ENCODE peak calls at places on chromosome 13, in ten cellular contexts. O, Z, C, N, B, S, J, E, M and L are unnamed samples.

GRCh38 chr13:89737051-89737450 is 1610.4 kb upstream of the MIR17HG start:
- DNase-seq in O (no peak), Z (no peak), C (no peak), N (no peak), B (no peak), S (no peak), J (no peak), E (no peak), M (no peak), L (no peak)

GRCh38 chr13:92188574-92188973 is 790.2 kb downstream of the GPC5 start:
- DNase-seq in O (no peak), Z (no peak), C (no peak), N (no peak), B (no peak), S (no peak), J (no peak), E (no peak), M (no peak), L (no peak)

GRCh38 chr13:101190337-101190736 is 226.0 kb downstream of the NALCN start:
- DNase-seq in O (peak), Z (no peak), C (no peak), N (peak), B (no peak), S (no peak), J (no peak), E (no peak), M (no peak), L (peak)

GRCh38 chr13:73109969-73110368 is 51.2 kb downstream of the KLF5 start:
- DNase-seq in O (no peak), Z (no peak), C (no peak), N (no peak), B (no peak), S (no peak), J (no peak), E (no peak), M (no peak), L (no peak)

GRCh38 chr13:30634838-30635237 is 17.1 kb downstream of the USPL1 start:
- DNase-seq in O (no peak), Z (no peak), C (no peak), N (no peak), B (no peak), S (no peak), J (no peak), E (no peak), M (no peak), L (no peak)

GRCh38 chr13:67776171-67776570 is 546.0 kb upstream of the PCDH9 start:
- DNase-seq in O (no peak), Z (no peak), C (no peak), N (no peak), B (no peak), S (no peak), J (no peak), E (no peak), M (no peak), L (no peak)

GRCh38 chr13:80577951-80578670 is 237.2 kb upstream of the SPRY2 start:
- DNase-seq in O (peak), Z (no peak), C (no peak), N (no peak), B (no peak), S (no peak), J (no peak), E (no peak), M (no peak), L (no peak)

GRCh38 chr13:114319441-114319871 is 5.2 kb downstream of the CHAMP1 start:
- DNase-seq in O (peak), Z (no peak), C (no peak), N (peak), B (no peak), S (no peak), J (no peak), E (no peak), M (no peak), L (peak)

GRCh38 chr13:73224708-73225107 is 165.9 kb downstream of the KLF5 start:
- DNase-seq in O (peak), Z (no peak), C (no peak), N (peak), B (no peak), S (no peak), J (no peak), E (no peak), M (no peak), L (peak)

GRCh38 chr13:51976423-51976822 is 34.8 kb downstream of the ATP7B start:
- DNase-seq in O (peak), Z (no peak), C (no peak), N (no peak), B (no peak), S (no peak), J (no peak), E (no peak), M (no peak), L (no peak)

GRCh38 chr13:90867336-90867683 is 480.2 kb upstream of the MIR17HG start:
- DNase-seq in O (peak), Z (peak), C (peak), N (peak), B (peak), S (peak), J (peak), E (peak), M (peak), L (peak)

DNA sequence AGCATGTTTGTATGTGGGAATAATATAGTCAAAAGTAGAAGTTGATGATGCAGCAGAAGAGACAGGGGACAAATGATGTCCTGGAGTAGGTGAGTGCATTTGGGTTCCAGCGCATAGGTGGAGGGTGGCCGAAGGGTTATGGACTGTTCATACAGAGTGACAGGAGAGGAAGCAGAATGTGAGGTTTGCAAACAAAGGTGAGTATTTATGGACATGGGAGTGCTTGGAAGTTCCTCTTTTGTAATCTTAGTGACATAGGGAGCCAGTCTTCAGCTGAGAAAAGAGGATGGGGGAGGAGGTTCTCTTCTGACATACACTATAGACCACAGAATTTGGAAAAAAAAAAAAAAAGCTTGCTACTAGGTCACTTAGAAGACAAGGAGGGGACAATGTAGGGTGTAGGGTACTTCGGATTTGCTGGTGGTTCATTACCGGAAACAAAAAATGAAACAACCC is 331.6 kb downstream of the DLEU7 start:
- DNase-seq in O (no peak), Z (no peak), C (no peak), N (no peak), B (no peak), S (no peak), J (no peak), E (no peak), M (no peak), L (no peak)
- H3K4me3 ChIP-seq in O (no peak), Z (no peak), C (peak), N (no peak), B (no peak), S (peak), J (peak), E (peak), M (no peak), L (no peak)

DNA sequence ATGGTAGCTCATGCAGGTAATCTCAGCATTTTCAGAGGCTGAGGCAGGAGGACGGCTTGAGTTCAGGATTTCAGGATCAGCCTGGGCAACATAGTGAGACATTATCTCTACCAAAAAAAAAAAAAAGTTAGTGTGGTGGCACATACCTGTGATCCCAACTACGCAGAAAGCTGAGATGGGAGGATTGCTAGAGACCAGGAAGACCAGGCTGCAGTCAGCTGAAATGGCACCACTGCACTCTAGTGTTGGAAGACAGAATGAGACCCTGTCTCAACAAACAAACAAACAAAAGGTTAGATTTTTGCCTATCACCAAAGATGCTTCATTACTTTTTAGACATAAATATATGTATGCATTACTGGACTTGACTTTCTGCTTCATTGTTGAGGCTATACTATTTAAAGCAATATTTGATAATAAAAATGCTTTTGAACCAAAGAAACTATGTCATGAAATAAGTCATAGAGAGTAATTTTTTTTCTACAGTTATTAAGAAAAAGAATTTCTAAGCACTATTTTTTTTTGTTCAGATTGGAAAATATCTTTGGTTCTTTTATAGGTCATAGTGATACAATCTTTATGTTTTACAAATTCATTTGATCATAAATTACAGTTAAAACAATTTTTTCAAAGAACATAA is 1180.1 kb upstream of the ATXN8OS start:
- DNase-seq in O (peak), Z (peak), C (no peak), N (no peak), B (no peak), S (no peak), J (no peak), E (no peak), M (no peak), L (no peak)
- TF ChIP-seq CTCF in O (peak), Z (peak), C (no peak), N (no peak), B (no peak), S (peak), J (no peak), E (no peak), M (peak), L (no peak)

DNA sequence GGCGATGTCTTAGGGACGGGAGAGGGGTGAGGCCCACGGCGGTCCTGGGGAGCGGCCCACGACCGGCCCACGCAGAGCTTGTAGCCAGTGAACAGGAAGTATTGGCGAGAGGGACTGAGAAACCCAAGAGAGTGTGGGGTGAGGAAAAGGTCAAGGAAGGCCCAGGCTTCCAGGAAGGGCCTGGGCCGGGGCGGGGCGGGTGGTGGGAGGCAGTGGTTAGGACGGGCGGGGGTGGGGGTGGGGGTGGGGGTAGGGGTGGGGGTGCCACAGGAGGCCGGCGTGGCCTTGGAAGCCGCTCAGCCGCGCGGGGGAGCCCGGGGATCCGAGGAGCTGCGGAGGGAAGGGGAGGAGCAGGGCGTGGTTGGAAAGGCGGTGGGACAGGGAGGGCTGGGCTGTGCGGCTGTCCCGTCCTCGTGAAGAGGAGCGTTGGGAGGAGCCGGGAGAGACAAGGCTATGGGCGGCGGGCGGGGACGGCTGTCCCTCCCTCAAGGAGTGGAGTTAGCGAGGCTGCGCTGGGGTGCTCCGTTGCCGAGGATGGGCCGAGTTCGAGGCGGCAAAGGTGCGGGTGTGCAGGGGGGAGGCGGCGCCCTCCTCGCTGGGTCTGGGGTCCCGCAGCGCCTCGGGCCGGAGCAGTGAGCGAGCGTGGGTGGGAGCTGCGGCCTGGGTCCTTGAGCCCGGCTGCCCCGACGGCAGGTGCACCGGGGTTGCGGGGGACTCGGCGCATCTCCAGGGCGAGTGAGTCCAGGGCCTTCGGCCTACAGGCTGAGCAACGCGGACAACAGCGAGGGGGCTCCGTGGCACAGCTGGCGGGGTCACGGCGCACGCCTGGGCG is 254.4 kb upstream of the SGCG start:
- DNase-seq in O (peak), Z (peak), C (no peak), N (peak), B (peak), S (peak), J (peak), E (peak), M (no peak), L (peak)
- H3K4me3 ChIP-seq in O (peak), Z (no peak), C (peak), N (peak), B (peak), S (peak), J (peak), E (peak), M (no peak), L (peak)

GRCh38 chr13:40452038-40452666 is 214.3 kb downstream of the FOXO1 start:
- DNase-seq in O (no peak), Z (no peak), C (no peak), N (no peak), B (no peak), S (no peak), J (no peak), E (no peak), M (no peak), L (no peak)

GRCh38 chr13:40444241-40444640 is 222.2 kb downstream of the FOXO1 start:
- DNase-seq in O (no peak), Z (no peak), C (no peak), N (no peak), B (no peak), S (no peak), J (no peak), E (no peak), M (no peak), L (no peak)

GRCh38 chr13:40445557-40445990 is 220.9 kb downstream of the FOXO1 start:
- DNase-seq in O (peak), Z (peak), C (no peak), N (peak), B (peak), S (peak), J (peak), E (no peak), M (no peak), L (no peak)

GRCh38 chr13:40446365-40446764 is 220.1 kb downstream of the FOXO1 start:
- DNase-seq in O (peak), Z (no peak), C (no peak), N (peak), B (no peak), S (no peak), J (no peak), E (no peak), M (no peak), L (no peak)

DNA sequence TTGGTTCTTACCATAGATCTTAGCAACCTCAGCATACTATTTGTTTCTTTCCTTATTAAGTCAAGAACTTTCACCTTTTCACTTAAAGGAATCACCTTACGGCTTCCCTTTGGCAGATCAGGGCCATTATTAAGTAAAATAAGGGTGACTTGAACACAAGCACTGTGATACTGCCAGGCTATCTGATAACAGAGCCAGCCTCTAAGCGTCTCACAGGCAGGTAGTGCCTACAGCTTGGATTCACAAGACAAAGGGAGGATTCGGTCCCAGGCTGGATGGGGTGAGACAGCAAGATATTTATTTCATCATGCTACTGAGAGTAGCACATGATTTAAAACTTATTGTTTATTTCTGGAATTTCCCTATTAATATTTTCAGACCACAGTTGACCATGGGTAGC is 218.6 kb downstream of the FOXO1 start:
- DNase-seq in O (no peak), Z (no peak), C (no peak), N (no peak), B (no peak), S (no peak), J (no peak), E (no peak), M (no peak), L (no peak)
- TF ChIP-seq CTCF in O (no peak), Z (no peak), C (no peak), N (no peak), B (no peak), S (no peak), J (no peak), E (no peak), M (no peak), L (no peak)

DNA sequence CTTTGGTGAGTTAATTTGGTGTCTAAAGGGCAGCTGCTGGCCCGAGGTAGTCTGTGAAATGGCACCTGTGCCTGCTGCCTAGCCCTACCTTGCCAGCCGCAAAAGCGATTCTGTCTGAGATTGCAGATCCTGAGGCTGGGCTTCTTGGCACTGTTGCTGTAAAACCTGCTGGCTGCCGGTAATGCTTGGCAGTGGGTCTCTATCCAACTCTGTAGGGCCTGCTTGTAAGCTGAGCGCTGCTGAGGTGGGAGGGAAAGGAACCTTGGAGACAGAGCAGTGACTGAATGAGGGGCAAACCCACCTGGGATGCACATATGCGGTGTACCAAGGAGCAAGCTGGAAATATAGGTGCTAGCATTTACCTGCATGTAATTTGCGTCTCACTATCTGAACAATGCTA is 11.7 kb downstream of the LCP1 start:
- DNase-seq in O (no peak), Z (no peak), C (no peak), N (no peak), B (no peak), S (no peak), J (no peak), E (no peak), M (no peak), L (no peak)
- H3K4me3 ChIP-seq in O (no peak), Z (no peak), C (no peak), N (no peak), B (no peak), S (no peak), J (peak), E (no peak), M (no peak), L (no peak)

GRCh38 chr13:70386919-70387318 is 278.7 kb upstream of the KLHL1 start:
- DNase-seq in O (no peak), Z (no peak), C (no peak), N (no peak), B (no peak), S (no peak), J (no peak), E (no peak), M (no peak), L (no peak)
- TF ChIP-seq CTCF in O (no peak), Z (no peak), C (no peak), N (no peak), B (no peak), S (no peak), J (no peak), E (no peak), M (no peak), L (no peak)

DNA sequence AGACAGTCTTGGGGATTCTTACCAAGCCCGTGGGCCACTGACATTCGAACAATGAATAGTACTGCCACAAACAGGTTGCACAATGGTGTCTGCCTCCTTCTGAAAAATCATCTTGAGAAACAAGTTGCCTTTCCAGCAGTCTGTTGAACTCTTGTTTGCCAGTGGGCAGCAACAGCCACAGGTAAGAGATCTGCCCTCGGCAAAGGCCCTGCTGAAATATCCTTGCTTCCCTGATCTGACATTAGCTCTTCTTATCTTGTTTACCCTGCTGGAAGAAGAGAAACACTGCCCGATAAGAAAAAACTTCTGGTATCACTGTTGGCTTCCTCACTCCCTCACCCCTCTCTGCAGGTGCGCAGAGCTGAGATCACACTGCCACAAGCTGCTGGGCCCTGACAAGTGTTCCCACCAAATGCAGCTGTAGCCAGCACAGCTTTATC is 2.0 kb downstream of the DOCK9 start:
- DNase-seq in O (no peak), Z (no peak), C (no peak), N (peak), B (no peak), S (no peak), J (no peak), E (no peak), M (no peak), L (peak)
- H3K4me3 ChIP-seq in O (no peak), Z (no peak), C (peak), N (peak), B (no peak), S (peak), J (peak), E (peak), M (no peak), L (peak)

GRCh38 chr13:33796095-33796494 is 21.9 kb upstream of the RFC3 start:
- DNase-seq in O (no peak), Z (no peak), C (no peak), N (no peak), B (no peak), S (no peak), J (no peak), E (no peak), M (no peak), L (no peak)

GRCh38 chr13:33798023-33798422 is 19.9 kb upstream of the RFC3 start:
- DNase-seq in O (no peak), Z (no peak), C (no peak), N (no peak), B (no peak), S (no peak), J (no peak), E (no peak), M (no peak), L (no peak)

GRCh38 chr13:33800646-33801186 is 17.2 kb upstream of the RFC3 start:
- DNase-seq in O (no peak), Z (no peak), C (no peak), N (no peak), B (no peak), S (no peak), J (no peak), E (no peak), M (no peak), L (peak)

GRCh38 chr13:33797622-33798021 is 20.3 kb upstream of the RFC3 start:
- DNase-seq in O (peak), Z (no peak), C (no peak), N (peak), B (no peak), S (no peak), J (no peak), E (no peak), M (no peak), L (peak)

DNA sequence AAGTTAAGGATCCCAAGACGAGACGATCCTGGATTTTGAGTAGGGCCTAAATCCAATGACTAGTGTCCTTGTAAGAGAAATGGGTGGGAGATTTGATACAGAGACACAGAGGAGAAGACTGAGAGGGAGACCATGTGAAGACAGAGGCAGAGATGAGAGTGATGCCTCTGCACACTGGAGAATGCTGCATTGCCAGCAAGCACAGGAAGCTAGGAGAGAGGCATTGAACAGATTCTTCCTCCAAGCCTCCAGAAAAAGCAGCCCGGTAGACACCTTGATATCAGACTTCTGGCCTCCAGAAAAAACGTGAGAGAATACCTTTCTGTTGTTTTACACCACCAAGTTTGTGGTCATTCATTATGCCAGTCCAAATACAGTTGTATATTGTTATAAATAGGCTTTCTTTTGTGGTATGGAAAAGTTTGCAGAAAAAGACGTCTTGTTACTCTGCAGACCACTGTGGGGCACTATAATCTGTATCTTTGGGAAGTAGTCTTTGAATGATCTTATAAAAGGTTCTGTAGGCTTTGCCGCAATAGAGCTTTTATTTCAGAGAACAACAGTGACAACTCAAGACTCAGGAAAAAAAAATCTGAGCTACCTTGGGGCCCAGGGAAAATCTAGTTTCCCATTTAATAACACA is 17.9 kb upstream of the RFC3 start:
- DNase-seq in O (peak), Z (no peak), C (no peak), N (peak), B (no peak), S (no peak), J (no peak), E (no peak), M (no peak), L (peak)
- TF ChIP-seq CTCF in O (peak), Z (peak), C (no peak), N (peak), B (no peak), S (peak), J (peak), E (no peak), M (peak), L (peak)

GRCh38 chr13:110128546-110128945 is 178.4 kb downstream of the COL4A1 start:
- DNase-seq in O (no peak), Z (no peak), C (no peak), N (peak), B (no peak), S (no peak), J (no peak), E (no peak), M (no peak), L (no peak)
- H3K4me3 ChIP-seq in O (no peak), Z (no peak), C (no peak), N (no peak), B (no peak), S (peak), J (no peak), E (no peak), M (no peak), L (no peak)